ENCODE peak calls at places on chromosomes 13 and 19, in seven cellular contexts. S, W, I, P, K, R and Y are unnamed samples.

GRCh38 chr13:72565893-72566292 is 161.5 kb downstream of the MZT1 start:
- DNase-seq in P (peak), W (peak), I (no peak), K (peak), R (peak), S (no peak), Y (no peak)

GRCh38 chr13:50829226-50829625 is 14.3 kb downstream of the DLEU7 start:
- DNase-seq in R (no peak), K (no peak), I (no peak), W (no peak), S (no peak), P (no peak), Y (no peak)

GRCh38 chr19:37855098-37855497 is 51.3 kb downstream of the WDR87 start:
- DNase-seq in P (no peak), I (no peak), S (no peak), W (peak), K (no peak), R (peak), Y (peak)

GRCh38 chr19:29067831-29068230 is 145.1 kb downstream of the UQCRFS1 start:
- DNase-seq in P (no peak), S (no peak), W (no peak), I (no peak), R (no peak), K (no peak), Y (no peak)

GRCh38 chr13:29901714-29902631 is 51.6 kb upstream of the UBL3 start:
- DNase-seq in I (no peak), P (peak), S (peak), K (peak), R (peak), W (peak), Y (no peak)

GRCh38 chr13:54657588-54657987 is 1629.0 kb downstream of the OLFM4 start:
- DNase-seq in W (no peak), I (no peak), R (no peak), P (no peak), S (no peak), K (no peak), Y (no peak)

GRCh38 chr19:48490980-48491792 is 20.4 kb downstream of the LMTK3 start:
- DNase-seq in S (peak), K (peak), I (peak), W (no peak), R (no peak), P (peak), Y (no peak)

GRCh38 chr13:98173431-98173921 is 3.6 kb downstream of the RNF113B start:
- DNase-seq in P (peak), I (no peak), W (peak), S (no peak), K (peak), R (peak), Y (no peak)

GRCh38 chr19:28481674-28482073 is 731.3 kb downstream of the UQCRFS1 start:
- DNase-seq in I (no peak), R (no peak), K (no peak), W (no peak), S (no peak), P (no peak), Y (no peak)

GRCh38 chr13:109331898-109332297 is 454.5 kb downstream of the IRS2 start:
- DNase-seq in R (peak), W (no peak), I (peak), S (no peak), P (peak), K (no peak), Y (no peak)

GRCh38 chr19:43489310-43489709 is 15.2 kb downstream of the PHLDB3 start:
- DNase-seq in P (no peak), I (no peak), K (no peak), R (no peak), S (no peak), W (peak), Y (no peak)

GRCh38 chr13:96503481-96503880 is 413.6 kb downstream of the HS6ST3 start:
- DNase-seq in W (no peak), R (no peak), P (no peak), I (no peak), S (no peak), K (no peak), Y (no peak)

GRCh38 chr19:45075215-45076028 is 856 bp downstream of the ZNF296 start:
- DNase-seq in R (peak), W (peak), K (peak), P (peak), I (peak), S (peak), Y (peak)

GRCh38 chr19:1794424-1795185 is 17.5 kb downstream of the ATP8B3 start:
- DNase-seq in R (no peak), P (no peak), I (no peak), S (no peak), W (no peak), K (no peak), Y (no peak)

GRCh38 chr13:76016799-76017198 is 380.7 kb downstream of the LMO7 start:
- DNase-seq in K (peak), S (no peak), P (peak), R (peak), W (peak), I (peak), Y (no peak)

GRCh38 chr13:79282976-79283375 is 123.1 kb downstream of the RBM26 start:
- DNase-seq in P (peak), K (peak), I (no peak), S (no peak), W (no peak), R (no peak), Y (no peak)

GRCh38 chr19:3176715-3177501 is 1.7 kb upstream of the S1PR4 start:
- DNase-seq in I (no peak), S (peak), P (peak), R (peak), W (peak), K (peak), Y (no peak)

GRCh38 chr19:58381460-58382220 is 810 bp upstream of the ZNF837 start:
- DNase-seq in P (no peak), W (no peak), R (no peak), I (no peak), K (no peak), S (no peak), Y (peak)

GRCh38 chr13:110391273-110391672 is 84.2 kb downstream of the COL4A2 start:
- DNase-seq in R (peak), P (peak), K (no peak), W (no peak), S (no peak), I (no peak), Y (no peak)